ENCODE peak calls at places on chromosomes 4 and X, in four cellular contexts. One of them, this sample, is unnamed.

GRCh38 chrX:153944800-153945150 is 332 bp upstream of the RENBP start:
- DNase-seq in iPS DF 6.9: no peak
- DNase-seq in psoas muscle: no peak
- DNase-seq in fibroblast of pulmonary artery: no peak
- DNase-seq in this sample: no peak

GRCh38 chr4:167102475-167102874 is 131.8 kb downstream of the SPOCK3 start:
- DNase-seq in psoas muscle: no peak
- DNase-seq in iPS DF 6.9: no peak
- DNase-seq in fibroblast of pulmonary artery: no peak
- DNase-seq in this sample: no peak

GRCh38 chrX:150683536-150684146 is 9.6 kb upstream of the MTMR1 start:
- DNase-seq in psoas muscle: no peak
- DNase-seq in iPS DF 6.9: no peak
- DNase-seq in fibroblast of pulmonary artery: peak
- DNase-seq in this sample: no peak

GRCh38 chr4:150514709-150515108 is 67.2 kb upstream of the MAB21L2 start:
- DNase-seq in iPS DF 6.9: no peak
- DNase-seq in psoas muscle: no peak
- DNase-seq in fibroblast of pulmonary artery: no peak
- DNase-seq in this sample: no peak

GRCh38 chr4:165684177-165684870 is 188.7 kb upstream of the TLL1 start:
- DNase-seq in iPS DF 6.9: no peak
- DNase-seq in psoas muscle: no peak
- DNase-seq in fibroblast of pulmonary artery: peak
- DNase-seq in this sample: no peak

GRCh38 chrX:54492340-54492739 is 3.7 kb downstream of the FGD1 start:
- DNase-seq in fibroblast of pulmonary artery: peak
- DNase-seq in iPS DF 6.9: no peak
- DNase-seq in psoas muscle: peak
- DNase-seq in this sample: no peak

GRCh38 chr4:36039031-36039430 is 205.3 kb downstream of the ARAP2 start:
- DNase-seq in fibroblast of pulmonary artery: no peak
- DNase-seq in psoas muscle: no peak
- DNase-seq in iPS DF 6.9: no peak
- DNase-seq in this sample: no peak

GRCh38 chr4:33080262-33080661 is 2360.1 kb downstream of the PCDH7 start:
- DNase-seq in iPS DF 6.9: no peak
- DNase-seq in fibroblast of pulmonary artery: peak
- DNase-seq in psoas muscle: no peak
- DNase-seq in this sample: no peak

GRCh38 chrX:34813618-34814017 is 129.0 kb upstream of the FAM47B start:
- DNase-seq in fibroblast of pulmonary artery: peak
- DNase-seq in psoas muscle: no peak
- DNase-seq in iPS DF 6.9: no peak
- DNase-seq in this sample: no peak

GRCh38 chr4:129117705-129118104 is 21.8 kb downstream of the C4orf33 start:
- DNase-seq in iPS DF 6.9: no peak
- DNase-seq in fibroblast of pulmonary artery: no peak
- DNase-seq in psoas muscle: no peak
- DNase-seq in this sample: no peak

DNA sequence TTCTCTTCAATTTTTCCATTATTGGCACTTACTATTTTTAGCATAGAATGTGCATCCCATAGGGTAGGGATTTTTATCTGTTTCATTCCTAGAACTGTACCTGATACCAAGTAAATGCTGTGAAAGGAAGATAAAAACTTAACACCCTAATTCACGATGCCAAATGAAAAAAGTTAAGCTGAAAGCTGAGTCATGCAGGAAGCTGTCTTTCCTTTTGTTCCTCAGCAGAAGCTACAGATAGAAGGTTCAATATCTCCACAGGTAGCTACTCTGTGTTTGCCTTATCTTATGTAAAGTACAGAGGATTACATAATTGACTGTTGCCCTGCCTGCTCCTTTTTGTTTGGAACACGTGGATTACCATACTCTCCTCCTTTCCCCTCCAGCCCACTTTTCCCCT is 77.0 kb downstream of the LRP2BP start:
- DNase-seq in fibroblast of pulmonary artery: peak
- DNase-seq in psoas muscle: no peak
- DNase-seq in iPS DF 6.9: no peak
- DNase-seq in this sample: no peak
- H3K4me3 ChIP-seq in fibroblast of pulmonary artery: no peak
- H3K4me3 ChIP-seq in psoas muscle: no peak
- H3K4me3 ChIP-seq in iPS DF 6.9: no peak
- H3K4me3 ChIP-seq in this sample: no peak

GRCh38 chr4:54067163-54067562 is 2.8 kb upstream of the CHIC2 start:
- DNase-seq in fibroblast of pulmonary artery: peak
- DNase-seq in psoas muscle: peak
- DNase-seq in iPS DF 6.9: no peak
- DNase-seq in this sample: no peak
- H3K4me3 ChIP-seq in fibroblast of pulmonary artery: no peak
- H3K4me3 ChIP-seq in psoas muscle: no peak
- H3K4me3 ChIP-seq in iPS DF 6.9: no peak
- H3K4me3 ChIP-seq in this sample: no peak

DNA sequence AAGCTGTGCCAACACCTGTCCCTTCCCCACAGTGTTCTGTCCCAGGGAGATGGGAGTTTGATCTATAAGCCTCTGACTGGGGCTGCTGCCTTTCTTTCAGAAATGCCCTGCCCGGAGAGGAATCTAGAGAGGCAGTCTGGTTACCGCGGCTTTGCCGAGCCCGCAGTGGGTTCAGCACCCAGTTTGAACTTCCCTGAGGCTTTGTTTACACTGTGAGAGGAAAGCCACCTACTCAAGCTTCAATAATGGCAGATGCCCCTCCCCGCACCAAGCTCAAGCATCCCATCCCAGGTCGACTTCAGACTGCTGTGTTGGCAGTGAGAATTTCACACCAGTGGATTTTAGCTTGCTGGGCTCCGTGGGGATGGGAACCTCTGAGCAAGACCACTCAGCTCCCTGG is 33.3 kb upstream of the ARSJ start:
- DNase-seq in psoas muscle: no peak
- DNase-seq in fibroblast of pulmonary artery: no peak
- DNase-seq in iPS DF 6.9: no peak
- DNase-seq in this sample: no peak
- H3K4me3 ChIP-seq in psoas muscle: no peak
- H3K4me3 ChIP-seq in fibroblast of pulmonary artery: no peak
- H3K4me3 ChIP-seq in iPS DF 6.9: no peak
- H3K4me3 ChIP-seq in this sample: no peak

GRCh38 chrX:2513120-2513664 is 12.4 kb upstream of the DHRSX start:
- DNase-seq in psoas muscle: no peak
- DNase-seq in fibroblast of pulmonary artery: no peak
- DNase-seq in iPS DF 6.9: no peak
- DNase-seq in this sample: no peak

GRCh38 chrX:2511326-2511725 is 10.6 kb upstream of the DHRSX start:
- DNase-seq in psoas muscle: no peak
- DNase-seq in fibroblast of pulmonary artery: no peak
- DNase-seq in iPS DF 6.9: no peak
- DNase-seq in this sample: no peak

GRCh38 chrX:2516612-2517011 is 15.8 kb upstream of the DHRSX start:
- DNase-seq in iPS DF 6.9: no peak
- DNase-seq in psoas muscle: no peak
- DNase-seq in fibroblast of pulmonary artery: no peak
- DNase-seq in this sample: no peak

GRCh38 chrX:2512501-2512900 is 11.7 kb upstream of the DHRSX start:
- DNase-seq in iPS DF 6.9: no peak
- DNase-seq in fibroblast of pulmonary artery: no peak
- DNase-seq in psoas muscle: no peak
- DNase-seq in this sample: no peak

GRCh38 chrX:2514131-2514530 is 13.4 kb upstream of the DHRSX start:
- DNase-seq in psoas muscle: no peak
- DNase-seq in fibroblast of pulmonary artery: no peak
- DNase-seq in iPS DF 6.9: no peak
- DNase-seq in this sample: no peak
- H3K4me3 ChIP-seq in psoas muscle: no peak
- H3K4me3 ChIP-seq in fibroblast of pulmonary artery: no peak
- H3K4me3 ChIP-seq in iPS DF 6.9: no peak
- H3K4me3 ChIP-seq in this sample: no peak

DNA sequence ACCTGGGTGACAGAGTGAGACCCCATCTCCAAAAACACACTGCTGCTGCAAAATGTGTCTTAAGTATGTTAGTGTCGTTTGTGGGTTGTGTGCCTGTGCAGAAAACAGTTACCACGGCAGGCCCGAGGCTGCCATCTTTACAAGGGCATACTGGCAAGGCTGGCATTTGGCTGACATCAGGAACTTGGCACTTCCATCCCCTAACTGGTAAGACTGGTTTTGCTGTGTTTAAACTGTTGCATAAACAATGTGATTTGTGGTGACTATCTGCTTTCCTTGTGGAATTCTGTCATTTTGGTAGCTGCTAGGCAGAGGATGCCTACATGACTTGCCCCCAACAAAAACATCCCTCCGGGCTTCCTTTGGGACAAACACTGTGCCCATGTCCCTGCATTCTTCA is 12.3 kb downstream of the LRP2BP start:
- DNase-seq in iPS DF 6.9: no peak
- DNase-seq in psoas muscle: no peak
- DNase-seq in fibroblast of pulmonary artery: no peak
- DNase-seq in this sample: no peak
- H3K4me3 ChIP-seq in iPS DF 6.9: no peak
- H3K4me3 ChIP-seq in psoas muscle: no peak
- H3K4me3 ChIP-seq in fibroblast of pulmonary artery: no peak
- H3K4me3 ChIP-seq in this sample: no peak

GRCh38 chr4:112284166-112284565 is 1.5 kb downstream of the TIFA start:
- DNase-seq in iPS DF 6.9: no peak
- DNase-seq in fibroblast of pulmonary artery: peak
- DNase-seq in psoas muscle: no peak
- DNase-seq in this sample: no peak
- H3K4me3 ChIP-seq in iPS DF 6.9: no peak
- H3K4me3 ChIP-seq in fibroblast of pulmonary artery: peak
- H3K4me3 ChIP-seq in psoas muscle: peak
- H3K4me3 ChIP-seq in this sample: peak

GRCh38 chr4:15021301-15021700 is 19.0 kb downstream of the CPEB2 start:
- DNase-seq in iPS DF 6.9: no peak
- DNase-seq in psoas muscle: no peak
- DNase-seq in fibroblast of pulmonary artery: no peak
- DNase-seq in this sample: no peak

GRCh38 chr4:15024386-15024785 is 22.1 kb downstream of the CPEB2 start:
- DNase-seq in iPS DF 6.9: no peak
- DNase-seq in fibroblast of pulmonary artery: peak
- DNase-seq in psoas muscle: no peak
- DNase-seq in this sample: no peak

GRCh38 chr4:15018389-15018788 is 16.1 kb downstream of the CPEB2 start:
- DNase-seq in fibroblast of pulmonary artery: no peak
- DNase-seq in psoas muscle: no peak
- DNase-seq in iPS DF 6.9: no peak
- DNase-seq in this sample: no peak

GRCh38 chr4:15021946-15022345 is 19.7 kb downstream of the CPEB2 start:
- DNase-seq in fibroblast of pulmonary artery: no peak
- DNase-seq in iPS DF 6.9: no peak
- DNase-seq in psoas muscle: no peak
- DNase-seq in this sample: no peak

GRCh38 chr4:15020502-15021286 is 18.4 kb downstream of the CPEB2 start:
- DNase-seq in fibroblast of pulmonary artery: no peak
- DNase-seq in iPS DF 6.9: no peak
- DNase-seq in psoas muscle: no peak
- DNase-seq in this sample: no peak
- H3K4me3 ChIP-seq in fibroblast of pulmonary artery: no peak
- H3K4me3 ChIP-seq in iPS DF 6.9: no peak
- H3K4me3 ChIP-seq in psoas muscle: no peak
- H3K4me3 ChIP-seq in this sample: no peak

GRCh38 chrX:373641-374471 is 12.9 kb downstream of the PPP2R3B start:
- DNase-seq in psoas muscle: no peak
- DNase-seq in iPS DF 6.9: no peak
- DNase-seq in fibroblast of pulmonary artery: peak
- DNase-seq in this sample: no peak
- H3K4me3 ChIP-seq in psoas muscle: peak
- H3K4me3 ChIP-seq in iPS DF 6.9: peak
- H3K4me3 ChIP-seq in fibroblast of pulmonary artery: peak
- H3K4me3 ChIP-seq in this sample: peak

GRCh38 chrX:49166914-49167739 is 4.6 kb downstream of the MAGIX start:
- DNase-seq in iPS DF 6.9: no peak
- DNase-seq in fibroblast of pulmonary artery: peak
- DNase-seq in psoas muscle: peak
- DNase-seq in this sample: peak

GRCh38 chrX:49167740-49168108 is 4.0 kb upstream of the PLP2 start:
- DNase-seq in psoas muscle: no peak
- DNase-seq in fibroblast of pulmonary artery: no peak
- DNase-seq in iPS DF 6.9: no peak
- DNase-seq in this sample: no peak

GRCh38 chrX:49164589-49165360 is 2.2 kb downstream of the MAGIX start:
- DNase-seq in fibroblast of pulmonary artery: no peak
- DNase-seq in psoas muscle: no peak
- DNase-seq in iPS DF 6.9: no peak
- DNase-seq in this sample: no peak

GRCh38 chrX:49163555-49164419 is 1.2 kb downstream of the MAGIX start:
- DNase-seq in fibroblast of pulmonary artery: peak
- DNase-seq in psoas muscle: peak
- DNase-seq in iPS DF 6.9: no peak
- DNase-seq in this sample: peak

DNA sequence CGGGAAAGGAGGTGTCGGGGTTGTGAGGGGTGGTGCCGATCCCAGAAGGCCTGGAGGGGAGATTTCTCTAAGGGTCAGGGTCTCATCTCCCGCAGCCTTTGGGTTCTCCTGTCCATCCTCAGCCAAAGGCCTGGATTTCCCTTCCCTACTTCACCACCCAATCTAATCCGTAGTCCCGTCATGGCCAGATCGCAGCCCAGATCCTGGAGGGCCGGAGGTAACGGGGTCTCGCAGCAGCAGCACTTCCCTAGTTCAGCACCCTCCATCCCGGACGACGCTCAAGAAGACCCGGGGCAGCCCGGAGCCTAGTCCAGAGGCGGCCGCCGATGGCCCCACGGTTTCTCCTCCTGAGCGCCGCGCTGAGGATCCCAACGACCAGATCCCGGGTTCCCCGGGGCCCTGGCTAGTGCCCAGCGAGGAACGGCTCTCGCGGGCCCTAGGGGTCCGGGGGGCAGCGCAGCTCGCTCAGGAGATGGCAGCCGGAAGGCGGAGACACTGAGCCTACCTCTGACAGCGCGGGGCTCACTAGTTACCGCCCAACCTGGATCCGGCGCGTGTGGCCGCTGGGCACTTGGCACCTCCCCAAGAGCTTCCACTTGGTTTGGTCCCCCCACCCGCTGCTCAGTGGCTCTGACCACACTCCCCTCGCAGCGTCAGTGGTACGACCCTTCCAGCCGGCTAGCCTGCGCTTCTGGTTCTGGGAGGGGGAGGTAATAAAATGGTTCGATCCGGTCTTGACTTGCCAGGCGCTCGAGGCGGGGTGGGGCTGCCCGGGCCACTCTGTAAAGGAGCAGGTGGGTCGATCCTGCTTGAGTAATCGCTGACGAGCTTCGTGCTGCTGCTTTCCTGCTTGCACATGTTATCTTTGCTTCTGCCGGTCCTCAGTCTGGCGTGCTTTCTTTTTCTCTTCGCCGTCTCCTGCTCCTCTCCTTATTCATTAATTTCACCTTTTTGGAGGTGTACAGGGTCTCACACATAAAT is 3.6 kb downstream of the MAGIX start:
- DNase-seq in psoas muscle: peak
- DNase-seq in fibroblast of pulmonary artery: peak
- DNase-seq in iPS DF 6.9: no peak
- DNase-seq in this sample: peak
- H3K4me3 ChIP-seq in psoas muscle: peak
- H3K4me3 ChIP-seq in fibroblast of pulmonary artery: peak
- H3K4me3 ChIP-seq in iPS DF 6.9: peak
- H3K4me3 ChIP-seq in this sample: peak

This sample was measured in lower lobe of right lung.